ENCODE peak calls at places on chromosomes 1 and 21, in four cellular contexts. M is pancreas, W is astrocyte of the spinal cord, V is left ventricle myocardium inferior. G is an unnamed sample.

GRCh38 chr21:16330340-16331319 is 600.8 kb downstream of the USP25 start:
- DNase-seq in V (no peak), W (peak), M (no peak), G (no peak)

GRCh38 chr1:115929846-115930245 is 46.5 kb upstream of the SLC22A15 start:
- DNase-seq in M (no peak), W (peak), V (no peak), G (no peak)

GRCh38 chr21:35324372-35325220 is 275.5 kb upstream of the RUNX1 start:
- DNase-seq in M (no peak), W (peak), V (no peak), G (no peak)

GRCh38 chr1:3326516-3327388 is 127.7 kb upstream of the ARHGEF16 start:
- DNase-seq in W (no peak), M (no peak), V (no peak), G (no peak)

GRCh38 chr1:65825736-65826135 is 33.0 kb downstream of the PDE4B start:
- DNase-seq in V (no peak), M (no peak), W (peak), G (no peak)

GRCh38 chr1:23169727-23170335 is 1.2 kb upstream of the LUZP1 start:
- DNase-seq in M (no peak), V (peak), W (peak), G (no peak)

GRCh38 chr1:3543076-3544049 is 67.9 kb downstream of the MEGF6 start:
- DNase-seq in W (peak), V (no peak), M (no peak), G (no peak)

GRCh38 chr1:30479576-30479975 is 243.8 kb downstream of the MATN1 start:
- DNase-seq in V (no peak), W (no peak), M (no peak), G (no peak)

GRCh38 chr1:175569117-175569743 is 174.2 kb downstream of the TNR start:
- DNase-seq in W (no peak), V (no peak), M (no peak), G (no peak)

GRCh38 chr1:183685112-183685713 is 32.1 kb upstream of the APOBEC4 start:
- DNase-seq in M (no peak), W (peak), V (no peak), G (peak)

GRCh38 chr1:179017383-179018326 is 8.0 kb upstream of the FAM20B start:
- DNase-seq in W (no peak), V (no peak), M (no peak), G (no peak)

GRCh38 chr1:62689524-62689923 is 1.3 kb upstream of the DOCK7 start:
- DNase-seq in V (no peak), M (no peak), W (peak), G (no peak)

GRCh38 chr1:233627376-233627775 is 13.5 kb downstream of the KCNK1 start:
- DNase-seq in V (no peak), M (no peak), W (no peak), G (no peak)

GRCh38 chr1:82321794-82322193 is 521.1 kb downstream of the ADGRL2 start:
- DNase-seq in V (no peak), W (no peak), M (no peak), G (no peak)

GRCh38 chr1:68293122-68293521 is 60.8 kb upstream of the WLS start:
- DNase-seq in W (no peak), M (no peak), V (no peak), G (no peak)

GRCh38 chr1:181012203-181012520 is 10.5 kb downstream of the STX6 start:
- DNase-seq in V (no peak), W (no peak), M (no peak), G (no peak)

GRCh38 chr21:14677023-14677422 is 130.9 kb upstream of the SAMSN1 start:
- DNase-seq in W (no peak), V (no peak), M (no peak), G (no peak)

GRCh38 chr1:219066631-219067349 is 106.9 kb upstream of the LYPLAL1 start:
- DNase-seq in V (no peak), W (peak), M (no peak), G (no peak)

GRCh38 chr21:38996355-38996754 is 186.9 kb downstream of the PSMG1 start:
- DNase-seq in V (no peak), W (no peak), M (no peak), G (no peak)

GRCh38 chr1:100422065-100422464 is 69.8 kb downstream of the CDC14A start:
- DNase-seq in W (no peak), M (no peak), V (no peak), G (no peak)

GRCh38 chr21:38850277-38850951 is 44.7 kb downstream of the ETS2 start:
- DNase-seq in V (no peak), W (no peak), M (no peak), G (no peak)

GRCh38 chr1:198680174-198680871 is 41.5 kb downstream of the PTPRC start:
- DNase-seq in V (no peak), M (no peak), W (no peak), G (no peak)

GRCh38 chr1:230323686-230324085 is 102.4 kb downstream of the PGBD5 start:
- DNase-seq in M (peak), V (no peak), W (no peak), G (no peak)

GRCh38 chr1:44791364-44791801 is 3.4 kb upstream of the BEST4 start:
- DNase-seq in M (no peak), W (no peak), V (no peak), G (no peak)

GRCh38 chr21:29748391-29749167 is 191.2 kb downstream of the GRIK1 start:
- DNase-seq in W (no peak), M (no peak), V (no peak), G (no peak)

GRCh38 chr1:87369736-87370135 is 41.1 kb downstream of the LMO4 start:
- DNase-seq in W (no peak), M (no peak), V (no peak), G (no peak)

GRCh38 chr1:230314142-230314470 is 112.0 kb downstream of the PGBD5 start:
- DNase-seq in M (no peak), W (no peak), V (no peak), G (no peak)

GRCh38 chr1:14165289-14165867 is 433.1 kb upstream of the KAZN start:
- DNase-seq in M (no peak), V (no peak), W (no peak), G (no peak)

GRCh38 chr1:61807606-61808005 is 65.3 kb downstream of the PATJ start:
- DNase-seq in V (no peak), M (no peak), W (no peak), G (no peak)

GRCh38 chr1:44513111-44513510 is 108.1 kb downstream of the RNF220 start:
- DNase-seq in V (no peak), W (no peak), M (no peak), G (no peak)

GRCh38 chr1:65067491-65068201 is 80.4 kb upstream of the AK4 start:
- DNase-seq in W (peak), M (peak), V (peak), G (peak)

GRCh38 chr1:45979778-45980176 is 152.7 kb downstream of the PIK3R3 start:
- DNase-seq in V (no peak), W (no peak), M (no peak), G (peak)

GRCh38 chr1:151981178-151981525 is 12.5 kb downstream of the S100A10 start:
- DNase-seq in W (peak), V (no peak), M (no peak), G (no peak)

GRCh38 chr1:212269306-212269705 is 15.9 kb upstream of the PPP2R5A start:
- DNase-seq in W (no peak), V (no peak), M (no peak), G (no peak)

GRCh38 chr1:180515364-180515763 is 13.0 kb upstream of the ACBD6 start:
- DNase-seq in M (no peak), W (no peak), V (no peak), G (no peak)

GRCh38 chr1:151716771-151717631 is at the start of gene CELF3:
- DNase-seq in W (no peak), M (no peak), V (no peak), G (no peak)

GRCh38 chr1:31666290-31666963 is 21.8 kb upstream of the PEF1 start:
- DNase-seq in M (no peak), V (no peak), W (peak), G (peak)

GRCh38 chr1:47951026-47951425 is 46.2 kb downstream of the TRABD2B start:
- DNase-seq in W (no peak), V (no peak), M (no peak), G (no peak)

GRCh38 chr1:115429242-115429641 is 91.2 kb upstream of the NGF start:
- DNase-seq in W (peak), V (no peak), M (no peak), G (no peak)

GRCh38 chr1:51768971-51769601 is 109.4 kb downstream of the NRDC start:
- DNase-seq in W (peak), M (no peak), V (no peak), G (no peak)

DNA sequence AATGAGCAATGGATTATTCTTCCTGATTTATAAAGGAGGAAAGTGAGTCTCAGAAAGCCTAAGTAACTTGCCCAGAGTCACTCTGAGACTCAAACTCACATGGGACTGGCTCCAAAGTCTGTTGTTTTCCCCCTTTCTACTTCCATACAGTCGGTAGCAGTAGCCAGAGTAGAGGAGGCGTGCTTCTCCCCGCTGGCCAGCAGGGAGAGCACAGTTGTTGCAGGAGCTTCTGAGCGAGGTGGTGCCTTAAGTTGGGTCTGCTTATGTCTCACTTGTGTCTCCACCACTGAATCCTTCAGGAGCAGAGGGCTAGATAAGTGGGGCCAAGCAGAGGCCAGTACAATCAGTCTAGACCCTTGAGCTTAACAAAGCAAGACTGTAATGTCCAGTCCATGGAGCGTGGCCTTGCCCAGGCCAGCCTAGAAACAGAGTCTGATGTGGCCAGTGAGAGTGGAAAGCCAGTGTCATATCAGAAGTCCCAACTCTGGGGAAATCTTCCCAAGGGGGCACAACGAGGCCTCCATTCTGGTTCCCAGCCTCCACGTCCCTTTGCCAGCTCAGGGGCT is 181.9 kb downstream of the ZSCAN20 start:
- DNase-seq in W (peak), V (no peak), M (no peak), G (no peak)
- TF ChIP-seq CTCF in W (peak), V (peak), M (no peak), G (peak)

GRCh38 chr1:168365719-168366474 is 85.2 kb downstream of the TBX19 start:
- DNase-seq in V (no peak), W (no peak), M (no peak), G (no peak)
- TF ChIP-seq CTCF in V (peak), W (no peak), M (no peak), G (peak)

GRCh38 chr1:56149761-56150160 is 429.6 kb downstream of the PLPP3 start:
- DNase-seq in V (no peak), M (no peak), W (no peak), G (no peak)

GRCh38 chr1:56147020-56147419 is 432.3 kb downstream of the PLPP3 start:
- DNase-seq in V (no peak), M (no peak), W (no peak), G (no peak)

GRCh38 chr1:56147459-56147858 is 431.9 kb downstream of the PLPP3 start:
- DNase-seq in V (no peak), W (no peak), M (no peak), G (no peak)

GRCh38 chr1:56150441-56151215 is 428.7 kb downstream of the PLPP3 start:
- DNase-seq in M (no peak), V (no peak), W (no peak), G (no peak)

DNA sequence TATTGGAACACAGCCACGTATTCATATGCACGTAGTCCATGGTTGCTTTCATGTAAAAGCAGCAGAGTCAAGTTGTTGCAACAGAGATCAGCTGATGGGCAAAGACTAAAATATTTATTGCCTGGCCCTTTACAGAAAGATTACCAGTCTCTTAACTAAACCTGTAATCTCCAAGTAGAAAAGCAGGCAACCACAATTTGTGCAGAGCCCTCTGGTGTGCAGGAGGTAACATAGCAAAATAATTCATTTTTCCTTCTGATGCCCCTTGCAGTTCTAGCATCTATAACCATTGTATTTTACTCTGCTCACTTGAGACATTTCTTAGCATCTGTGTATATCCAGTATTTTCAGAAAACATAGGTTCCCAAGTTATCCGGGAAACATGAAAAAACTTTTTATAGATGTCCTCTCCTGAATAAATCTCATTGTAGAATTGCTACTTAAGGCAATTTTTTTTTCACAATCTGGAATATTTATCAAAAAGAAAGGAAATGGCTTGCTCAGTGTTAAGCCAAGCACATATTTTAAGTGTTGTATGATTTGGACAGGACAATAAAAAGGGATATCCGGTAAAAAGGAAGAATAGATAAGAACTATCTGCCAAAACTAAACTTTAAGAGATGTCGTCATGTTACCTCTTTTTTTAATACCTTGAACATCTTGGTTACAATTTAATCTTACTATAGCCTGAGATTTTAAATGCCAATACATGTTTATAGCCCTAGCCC is 430.7 kb downstream of the PLPP3 start:
- DNase-seq in W (no peak), M (no peak), V (no peak), G (no peak)
- TF ChIP-seq CTCF in W (no peak), M (no peak), V (peak), G (no peak)

DNA sequence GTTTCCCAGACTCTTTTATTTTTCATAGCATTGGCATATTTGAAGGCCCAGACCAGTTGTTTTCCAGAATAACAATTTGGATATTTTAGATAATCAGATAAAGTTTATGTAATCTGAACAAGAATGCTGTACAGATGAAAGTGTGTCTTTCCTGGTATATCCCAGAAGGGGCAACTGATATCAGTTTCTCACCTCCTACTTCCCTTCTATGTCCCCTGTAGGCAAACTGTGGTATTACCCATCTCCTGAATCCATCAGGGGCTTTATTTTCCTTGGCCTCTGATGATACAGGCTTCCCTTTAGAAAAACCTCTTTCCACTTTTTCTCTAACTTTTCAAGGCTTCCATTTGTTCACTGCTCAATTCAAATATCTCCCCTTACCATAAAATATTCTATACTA is 87.5 kb upstream of the RGS1 start:
- DNase-seq in V (no peak), M (no peak), W (no peak), G (no peak)
- TF ChIP-seq CTCF in V (peak), M (no peak), W (no peak), G (no peak)